ENCODE peak calls at places on chromosomes 5 and 9, in seven cellular contexts. A is cardiac fibroblast; Q is lung; L is activated CD8-positive, alpha-beta T cell treated with anti-CD3 and anti-CD28 coated beads for 36 hours; W is nephron progenitor cell; I is dorsolateral prefrontal cortex; O is endothelial cell. S is an unnamed sample.

GRCh38 chr9:127104465-127105311 is 17.7 kb downstream of the ANGPTL2 start:
- DNase-seq in A (peak; percentile 31), W (no peak), L (no peak), O (no peak), Q (no peak), I (peak; percentile 62), S (no peak)

GRCh38 chr5:68555891-68556689 is 340.5 kb downstream of the PIK3R1 start:
- DNase-seq in O (no peak), A (peak; percentile 31), L (no peak), W (peak; percentile 10), Q (no peak), I (no peak), S (no peak)

GRCh38 chr5:168772466-168772961 is 193.3 kb upstream of the PANK3 start:
- DNase-seq in I (no peak), Q (no peak), A (no peak), O (no peak), L (no peak), W (no peak), S (no peak)

GRCh38 chr5:14108170-14108996 is 34.8 kb upstream of the TRIO start:
- DNase-seq in Q (peak; percentile 53), I (peak; percentile 47), O (peak; percentile 54), A (peak; percentile 96), W (peak; percentile 63), L (peak; percentile 45), S (peak; percentile 69)

GRCh38 chr5:149829954-149830353 is 99.8 kb downstream of the PPARGC1B start:
- DNase-seq in Q (no peak), W (no peak), O (no peak), A (peak; percentile 27), L (peak; percentile 12), I (no peak), S (no peak)

GRCh38 chr5:40429258-40430111 is 250.2 kb upstream of the PTGER4 start:
- DNase-seq in O (no peak), W (no peak), A (peak; percentile 81), I (no peak), Q (no peak), L (no peak), S (no peak)

GRCh38 chr5:1322955-1323802 is 21.7 kb downstream of the CLPTM1L start:
- DNase-seq in W (no peak), I (no peak), A (no peak), Q (no peak), L (no peak), O (no peak), S (no peak)

GRCh38 chr9:69857131-69857530 is 36.5 kb downstream of the CFAP95 start:
- DNase-seq in L (no peak), W (no peak), A (peak; percentile 92), I (no peak), Q (no peak), O (no peak), S (no peak)

GRCh38 chr9:127588740-127589506 is 23.2 kb upstream of the STXBP1 start:
- DNase-seq in O (no peak), A (no peak), I (no peak), L (no peak), W (no peak), Q (no peak), S (no peak)

GRCh38 chr5:17374157-17374556 is 123.9 kb upstream of the TAF11L2 start:
- DNase-seq in L (no peak), W (no peak), O (no peak), Q (no peak), I (no peak), A (peak; percentile 84), S (no peak)

GRCh38 chr5:163104496-163104895 is 332.9 kb upstream of the CCNG1 start:
- DNase-seq in Q (no peak), I (no peak), O (peak; percentile 44), W (peak; percentile 2), L (peak; percentile 7), A (no peak), S (no peak)

GRCh38 chr9:114836769-114837168 is 30.9 kb upstream of the TNFSF15 start:
- DNase-seq in W (no peak), A (peak; percentile 34), Q (no peak), L (peak; percentile 60), O (no peak), I (no peak), S (no peak)

GRCh38 chr9:14326264-14326826 is 12.4 kb upstream of the NFIB start:
- DNase-seq in W (no peak), Q (no peak), A (peak; percentile 79), L (peak; percentile 33), O (no peak), I (no peak), S (no peak)

GRCh38 chr9:85349046-85349445 is 392.7 kb downstream of the AGTPBP1 start:
- DNase-seq in Q (no peak), O (no peak), I (peak; percentile 17), A (no peak), W (no peak), L (no peak), S (no peak)

GRCh38 chr5:95941756-95942155 is 19.9 kb downstream of the ELL2 start:
- DNase-seq in L (no peak), I (no peak), A (peak; percentile 40), W (no peak), O (no peak), Q (no peak), S (no peak)

GRCh38 chr9:97787551-97787950 is 65.5 kb upstream of the FOXE1 start:
- DNase-seq in O (no peak), Q (no peak), I (no peak), W (no peak), L (no peak), A (no peak), S (no peak)

GRCh38 chr9:126723807-126724172 is 81.0 kb upstream of the ZBTB43 start:
- DNase-seq in A (peak; percentile 13), W (no peak), O (no peak), Q (no peak), L (no peak), I (peak; percentile 76), S (no peak)

GRCh38 chr5:135831439-135832262 is 2.8 kb upstream of the SLC25A48 start:
- DNase-seq in I (no peak), W (no peak), O (no peak), L (no peak), A (no peak), Q (no peak), S (no peak)

GRCh38 chr5:158744226-158744625 is 355.5 kb downstream of the EBF1 start:
- DNase-seq in O (no peak), L (no peak), Q (no peak), A (no peak), W (no peak), I (no peak), S (no peak)

GRCh38 chr9:89183146-89183545 is 4.5 kb upstream of the SHC3 start:
- DNase-seq in L (peak; percentile 15), A (no peak), I (no peak), Q (no peak), W (no peak), O (no peak), S (no peak)
- TF ChIP-seq CTCF in L (no peak), A (no peak), I (no peak), Q (no peak), W (no peak), O (no peak), S (no peak)

GRCh38 chr5:51347157-51347556 is 36.1 kb upstream of the ISL1 start:
- DNase-seq in L (no peak), A (no peak), O (no peak), W (no peak), I (no peak), Q (no peak), S (no peak)

GRCh38 chr5:51345106-51345505 is 38.1 kb upstream of the ISL1 start:
- DNase-seq in W (no peak), I (no peak), O (no peak), L (no peak), A (peak; percentile 1), Q (no peak), S (no peak)

GRCh38 chr5:51347704-51348103 is 35.5 kb upstream of the ISL1 start:
- DNase-seq in L (no peak), A (no peak), O (no peak), Q (no peak), W (no peak), I (no peak), S (no peak)
- TF ChIP-seq CTCF in L (no peak), A (no peak), O (peak; percentile 41), Q (no peak), W (no peak), I (no peak), S (no peak)

GRCh38 chr5:180291234-180291940 is 496 bp downstream of the MAPK9 start:
- DNase-seq in Q (no peak), O (peak; percentile 44), W (peak; percentile 34), L (peak; percentile 23), I (no peak), A (no peak), S (peak; percentile 70)
- TF ChIP-seq CTCF in Q (no peak), O (no peak), W (no peak), L (peak; percentile 14), I (peak; percentile 20), A (no peak), S (peak; percentile 46)

GRCh38 chr5:75441560-75441959 is 69.9 kb downstream of the CERT1 start:
- DNase-seq in W (no peak), A (no peak), Q (no peak), O (no peak), L (no peak), I (no peak), S (no peak)

GRCh38 chr5:75434107-75434506 is 77.3 kb downstream of the CERT1 start:
- DNase-seq in O (no peak), W (no peak), I (no peak), L (no peak), A (peak; percentile 23), Q (no peak), S (no peak)

GRCh38 chr5:75435101-75435500 is 76.3 kb downstream of the CERT1 start:
- DNase-seq in I (no peak), Q (no peak), O (no peak), W (no peak), L (no peak), A (no peak), S (no peak)

DNA sequence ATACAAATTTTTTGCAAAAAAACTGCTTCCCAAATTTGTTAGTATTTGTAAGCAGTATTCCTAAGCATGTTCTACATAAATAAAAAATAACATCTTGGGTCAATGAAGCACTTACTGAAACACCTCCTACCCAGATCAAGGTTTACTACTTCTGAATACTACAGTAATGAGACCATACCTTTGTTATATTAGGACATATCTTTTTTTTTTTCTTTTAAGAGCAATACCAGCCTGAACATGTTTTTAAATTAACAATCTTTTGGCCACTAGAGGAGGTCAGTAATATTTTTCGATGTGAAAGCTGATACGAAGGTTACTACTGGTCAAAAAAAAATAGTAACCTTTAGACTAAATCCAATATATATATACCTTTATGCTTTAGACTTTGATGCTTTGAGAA is 72.7 kb downstream of the CERT1 start:
- DNase-seq in L (no peak), I (no peak), W (no peak), O (no peak), A (no peak), Q (no peak), S (no peak)
- TF ChIP-seq CTCF in L (no peak), I (no peak), W (no peak), O (no peak), A (no peak), Q (no peak), S (no peak)

DNA sequence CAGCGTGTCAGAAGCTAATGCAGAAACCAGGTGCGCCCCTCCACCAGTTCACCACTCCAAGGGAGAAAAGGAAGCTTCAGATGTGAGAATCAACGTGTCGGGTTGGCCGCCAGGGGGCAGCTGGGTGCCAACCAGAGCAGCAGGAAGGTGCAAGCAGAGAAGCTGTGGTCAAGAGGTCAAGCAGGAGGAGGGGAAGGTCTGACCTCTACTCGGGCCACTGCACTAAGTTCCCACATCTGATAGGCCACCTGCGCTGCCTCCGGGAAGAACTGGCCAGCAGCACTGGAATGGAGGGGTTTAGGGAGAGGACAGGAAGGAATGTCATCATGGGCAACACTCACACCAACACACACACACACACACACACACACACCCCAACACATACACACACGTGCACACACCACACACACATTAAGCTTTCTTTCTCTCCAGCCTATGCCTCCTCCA is 31.4 kb downstream of the ANXA6 start:
- DNase-seq in O (peak; percentile 74), W (peak; percentile 85), Q (peak; percentile 81), A (peak; percentile 72), I (peak; percentile 73), L (peak; percentile 79), S (peak; percentile 76)
- TF ChIP-seq CTCF in O (peak; percentile 82), W (peak; percentile 74), Q (peak; percentile 86), A (peak; percentile 79), I (peak; percentile 88), L (peak; percentile 90), S (peak; percentile 89)

S was measured in GM13976.